ENCODE peak calls at places on chromosomes 7 and 10, in five cellular contexts. X, D, Q, J and K are unnamed samples.

GRCh38 chr10:818526-819220 is 112.8 kb downstream of the LARP4B start:
- DNase-seq in X (no peak), D (no peak), Q (no peak), J (no peak), K (no peak)

GRCh38 chr10:86337121-86337601 is 29.4 kb downstream of the GRID1 start:
- DNase-seq in X (no peak), D (no peak), Q (no peak), J (no peak), K (no peak)

GRCh38 chr7:19560111-19560883 is 148.5 kb downstream of the POLR1F start:
- DNase-seq in X (no peak), D (no peak), Q (no peak), J (no peak), K (no peak)

GRCh38 chr10:122999347-122999746 is 9.2 kb downstream of the IKZF5 start:
- DNase-seq in X (no peak), D (no peak), Q (no peak), J (no peak), K (no peak)

GRCh38 chr7:108083980-108084379 is 46.2 kb downstream of the LAMB4 start:
- DNase-seq in X (no peak), D (no peak), Q (no peak), J (no peak), K (no peak)

GRCh38 chr7:96329189-96329588 is 7.3 kb upstream of the SLC25A13 start:
- DNase-seq in X (no peak), D (no peak), Q (no peak), J (no peak), K (no peak)

GRCh38 chr7:156929789-156930539 is 19.5 kb upstream of the NOM1 start:
- DNase-seq in X (no peak), D (no peak), Q (peak), J (no peak), K (no peak)

GRCh38 chr7:79317728-79318127 is 135.7 kb downstream of the MAGI2 start:
- DNase-seq in X (no peak), D (no peak), Q (no peak), J (no peak), K (no peak)

GRCh38 chr10:132065491-132066105 is at the start of gene JAKMIP3:
- DNase-seq in X (peak), D (peak), Q (peak), J (peak), K (peak)

GRCh38 chr7:73770002-73770859 is at the start of gene CLDN3:
- DNase-seq in X (no peak), D (peak), Q (peak), J (peak), K (no peak)

DNA sequence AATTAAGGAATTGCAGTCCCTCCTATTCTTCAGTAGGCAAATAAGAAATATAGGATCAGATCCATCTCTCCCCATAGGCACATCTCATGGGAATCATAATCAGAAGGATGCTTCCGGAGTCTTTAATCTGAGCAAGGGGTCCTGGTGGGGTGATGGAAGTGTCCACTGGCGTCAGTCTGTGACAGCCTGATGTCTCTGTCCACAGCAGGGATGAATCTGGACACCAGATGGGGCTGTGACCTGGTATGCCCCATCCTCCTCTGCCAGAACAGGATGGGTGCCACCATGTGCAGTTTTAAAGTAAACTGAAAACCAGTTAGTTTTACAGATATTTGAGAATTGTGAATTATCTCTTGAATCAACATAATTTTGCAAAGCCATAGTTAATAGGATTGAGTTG is 148.7 kb downstream of the C1GALT1 start:
- DNase-seq in X (no peak), D (no peak), Q (no peak), J (no peak), K (no peak)
- TF ChIP-seq CTCF in X (no peak), D (no peak), Q (no peak), J (no peak), K (no peak)

GRCh38 chr7:43906327-43907010 is at the start of gene URGCP:
- DNase-seq in X (peak), D (peak), Q (peak), J (peak), K (peak)

GRCh38 chr7:43905954-43906326 is 456 bp downstream of the URGCP start:
- DNase-seq in X (peak), D (peak), Q (peak), J (peak), K (peak)

GRCh38 chr7:43902542-43903054 is 3.8 kb downstream of the URGCP start:
- DNase-seq in X (no peak), D (no peak), Q (no peak), J (no peak), K (no peak)

GRCh38 chr7:43905209-43905946 is 1.0 kb downstream of the URGCP start:
- DNase-seq in X (no peak), D (peak), Q (peak), J (no peak), K (no peak)

DNA sequence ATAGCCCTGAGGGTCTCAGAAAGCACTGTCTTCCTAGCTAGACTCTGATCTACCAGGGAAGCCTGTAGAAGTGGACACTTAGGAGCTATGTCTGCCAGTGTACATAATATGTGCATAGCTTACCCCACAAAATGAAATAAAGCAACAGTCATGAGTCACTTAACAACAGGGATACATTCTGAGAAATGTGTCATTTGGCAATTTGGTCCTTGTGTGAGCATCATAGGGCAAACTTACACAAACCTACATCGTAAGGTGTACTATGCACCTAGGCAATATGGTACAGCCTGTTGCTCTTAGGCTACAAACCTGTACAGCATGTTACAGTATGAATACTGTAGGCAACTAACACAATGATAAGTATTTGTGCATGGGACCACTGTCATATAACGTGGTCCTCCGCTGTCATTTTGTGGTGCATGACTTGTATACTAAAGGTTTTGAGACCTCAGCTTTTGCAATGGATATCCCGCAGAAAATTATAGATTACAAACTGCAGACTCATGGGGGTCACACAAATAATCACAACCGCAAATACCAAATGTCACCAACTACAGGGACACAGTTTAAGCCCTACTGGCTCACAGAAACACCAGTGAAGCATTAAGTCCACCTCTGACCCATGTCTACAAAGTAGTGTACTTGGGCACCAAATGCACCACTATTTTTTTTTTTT is 1.7 kb downstream of the URGCP start:
- DNase-seq in X (no peak), D (no peak), Q (no peak), J (no peak), K (no peak)
- H3K27ac ChIP-seq in X (peak), D (peak), Q (peak), J (no peak), K (peak)

GRCh38 chr7:120990468-120991118 is 2.1 kb downstream of the CPED1 start:
- DNase-seq in X (no peak), D (no peak), Q (no peak), J (no peak), K (no peak)

GRCh38 chr7:120987683-120988590 is 574 bp upstream of the CPED1 start:
- DNase-seq in X (peak), D (peak), Q (peak), J (peak), K (peak)

GRCh38 chr7:120988591-120989299 is at the start of gene CPED1:
- DNase-seq in X (peak), D (peak), Q (peak), J (peak), K (peak)

GRCh38 chr7:120991133-120991532 is 2.6 kb downstream of the CPED1 start:
- DNase-seq in X (no peak), D (no peak), Q (no peak), J (no peak), K (no peak)

GRCh38 chr7:120989571-120990220 is 1.2 kb downstream of the CPED1 start:
- DNase-seq in X (peak), D (no peak), Q (no peak), J (no peak), K (no peak)
- H3K4me3 ChIP-seq in X (peak), D (peak), Q (peak), J (peak), K (peak)

GRCh38 chr10:103042908-103043307 is 124.8 kb downstream of the CNNM2 start:
- DNase-seq in X (no peak), D (no peak), Q (no peak), J (no peak), K (no peak)
- TF ChIP-seq CTCF in X (no peak), D (no peak), Q (no peak), J (no peak), K (no peak)

GRCh38 chr7:1533255-1533568 is 2.7 kb downstream of the MAFK start:
- DNase-seq in X (no peak), D (no peak), Q (no peak), J (no peak), K (no peak)
- H3K27ac ChIP-seq in X (peak), D (peak), Q (peak), J (peak), K (peak)